ENCODE peak calls at places on chromosomes 6 and 20, in ten cellular contexts. U, R, X, B, P, J, I, D, Z and S are unnamed samples.
A peak's percentile ranks its signal among the peaks of the same experiment; 100 is the strongest.

GRCh38 chr20:20292472-20292871 is 75.4 kb upstream of the INSM1 start:
- DNase-seq in I (no peak), P (no peak), D (no peak), R (no peak), Z (no peak), X (no peak), B (no peak), J (no peak), U (no peak), S (no peak)

GRCh38 chr20:56417911-56418310 is 5.9 kb downstream of the CASS4 start:
- DNase-seq in U (no peak), P (no peak), I (no peak), X (no peak), J (no peak), D (no peak), Z (no peak), R (no peak), B (no peak), S (no peak)

GRCh38 chr6:42742116-42742894 is 3.6 kb downstream of the TBCC start:
- DNase-seq in D (no peak), U (no peak), X (no peak), P (no peak), Z (no peak), I (peak; percentile 93), R (no peak), J (no peak), B (no peak), S (no peak)

GRCh38 chr20:62614085-62614960 is 28.0 kb upstream of the SLCO4A1 start:
- DNase-seq in D (no peak), R (no peak), I (no peak), P (no peak), U (no peak), J (no peak), Z (no peak), X (no peak), B (no peak), S (no peak)

GRCh38 chr6:155216312-155217028 is 47.3 kb upstream of the CLDN20 start:
- DNase-seq in P (no peak), D (no peak), R (no peak), J (no peak), I (no peak), X (no peak), B (no peak), U (no peak), Z (no peak), S (no peak)

GRCh38 chr6:39184906-39185580 is 44.2 kb downstream of the KCNK5 start:
- DNase-seq in J (no peak), I (no peak), D (no peak), P (no peak), R (no peak), Z (no peak), U (no peak), B (no peak), X (peak; percentile 86), S (no peak)

GRCh38 chr20:3162080-3162611 is 2.5 kb upstream of the FASTKD5 start:
- DNase-seq in D (no peak), P (no peak), Z (no peak), R (no peak), J (no peak), X (peak; percentile 87), U (no peak), I (no peak), B (no peak), S (no peak)

GRCh38 chr20:50305636-50306477 is 115.2 kb downstream of the CEBPB start:
- DNase-seq in X (peak; percentile 86), B (no peak), R (no peak), U (peak; percentile 69), I (no peak), J (no peak), Z (no peak), D (no peak), P (no peak), S (peak; percentile 73)

GRCh38 chr6:116971959-116972358 is 94.9 kb downstream of the RFX6 start:
- DNase-seq in B (no peak), D (no peak), I (peak; percentile 50), X (no peak), U (no peak), R (peak; percentile 7), P (peak; percentile 20), J (no peak), Z (no peak), S (no peak)

GRCh38 chr20:15342987-15343639 is 1005.7 kb upstream of the FLRT3 start:
- DNase-seq in J (no peak), P (no peak), U (no peak), X (no peak), B (no peak), Z (no peak), R (no peak), I (no peak), D (no peak), S (no peak)

GRCh38 chr20:15346657-15347280 is 1009.4 kb upstream of the FLRT3 start:
- DNase-seq in P (no peak), D (no peak), J (no peak), B (no peak), X (no peak), I (no peak), R (no peak), U (no peak), Z (no peak), S (no peak)

DNA sequence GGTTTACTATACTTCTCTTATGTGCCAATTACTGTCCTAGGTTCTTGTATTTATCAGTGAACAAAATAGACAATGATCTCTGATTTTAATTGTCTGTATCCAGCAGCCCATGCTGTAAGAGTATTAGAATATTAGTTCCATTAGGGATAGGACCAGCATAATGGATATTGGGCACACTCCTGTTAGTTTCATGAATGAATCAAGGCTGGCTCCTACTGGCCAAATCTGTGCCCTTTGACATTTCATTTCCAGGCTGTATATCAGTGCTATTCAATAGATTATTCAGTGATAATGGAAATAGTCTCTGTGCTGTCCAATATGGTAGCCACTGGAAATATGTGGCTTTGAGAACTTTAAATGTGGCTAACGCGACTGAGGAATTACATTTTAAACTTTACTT is 1007.9 kb upstream of the FLRT3 start:
- DNase-seq in I (no peak), X (no peak), R (no peak), U (no peak), J (no peak), B (no peak), Z (no peak), P (no peak), D (no peak), S (no peak)
- TF ChIP-seq CTCF in I (no peak), X (no peak), R (no peak), U (no peak), J (no peak), B (no peak), Z (no peak), P (no peak), D (no peak), S (no peak)

GRCh38 chr6:156816505-156816904 is 39.3 kb downstream of the ARID1B start:
- DNase-seq in P (no peak), U (no peak), X (peak; percentile 78), Z (no peak), R (no peak), I (no peak), D (peak; percentile 71), J (no peak), B (no peak), S (no peak)

GRCh38 chr6:156822747-156823206 is 45.6 kb downstream of the ARID1B start:
- DNase-seq in P (no peak), I (no peak), R (no peak), D (no peak), Z (no peak), X (no peak), J (no peak), B (no peak), U (no peak), S (no peak)

GRCh38 chr6:156821707-156822106 is 44.5 kb downstream of the ARID1B start:
- DNase-seq in B (no peak), J (no peak), X (no peak), R (no peak), I (no peak), Z (no peak), D (no peak), P (no peak), U (no peak), S (no peak)

GRCh38 chr6:156824142-156824541 is 47.0 kb downstream of the ARID1B start:
- DNase-seq in B (no peak), D (no peak), P (no peak), U (no peak), X (no peak), R (no peak), J (no peak), I (no peak), Z (no peak), S (no peak)

GRCh38 chr6:156820089-156820798 is 43.1 kb downstream of the ARID1B start:
- DNase-seq in Z (no peak), R (no peak), X (no peak), I (no peak), D (no peak), P (no peak), U (no peak), B (no peak), J (no peak), S (no peak)
- H3K4me1 ChIP-seq in Z (peaks cover 66% of the 10 kb centered on the region), R (peaks cover 97% of the 10 kb centered on the region), X (peaks cover 12% of the 10 kb centered on the region), I (peaks cover 15% of the 10 kb centered on the region), D (peaks cover 75% of the 10 kb centered on the region), P (peaks cover 71% of the 10 kb centered on the region), U (peaks cover 43% of the 10 kb centered on the region), B (no peaks in the 10 kb centered on the region), J (peaks cover 89% of the 10 kb centered on the region), S (peaks cover 39% of the 10 kb centered on the region)

DNA sequence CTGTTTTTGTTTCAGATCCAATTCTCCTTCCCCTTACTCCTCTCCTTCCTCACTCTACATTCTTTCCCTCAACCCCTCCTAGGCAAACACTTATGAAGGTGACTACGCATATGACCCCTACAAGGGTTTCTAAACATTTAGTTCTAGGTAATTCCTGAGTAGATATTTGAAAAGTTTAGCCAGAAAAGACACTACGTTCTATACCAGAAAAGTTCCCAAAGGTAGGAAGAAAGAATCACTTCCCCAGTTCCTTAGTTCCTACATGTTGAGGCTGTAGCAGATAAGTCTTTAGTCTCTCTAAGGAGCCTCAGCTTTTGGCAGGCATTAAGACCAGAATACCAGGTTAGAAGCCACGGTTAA is 11.6 kb downstream of the POU3F2 start:
- DNase-seq in P (no peak), D (no peak), Z (no peak), X (no peak), J (no peak), B (no peak), U (no peak), R (no peak), I (no peak), S (no peak)
- TF ChIP-seq CTCF in P (no peak), D (no peak), Z (no peak), X (no peak), J (peak; percentile 10), B (no peak), U (no peak), R (no peak), I (peak; percentile 53), S (no peak)

GRCh38 chr20:48758206-48758820 is 69.5 kb downstream of the PREX1 start:
- DNase-seq in I (no peak), P (no peak), Z (peak; percentile 37), U (peak; percentile 90), R (no peak), J (no peak), X (no peak), D (no peak), B (no peak), S (no peak)
- H3K4me1 ChIP-seq in I (peaks cover 46% of the 10 kb centered on the region), P (peaks cover 10% of the 10 kb centered on the region), Z (peaks cover 79% of the 10 kb centered on the region), U (peaks cover 37% of the 10 kb centered on the region), R (peaks cover 34% of the 10 kb centered on the region), J (no peaks in the 10 kb centered on the region), X (peaks cover 10% of the 10 kb centered on the region), D (peaks cover 99% of the 10 kb centered on the region), B (no peaks in the 10 kb centered on the region), S (no peaks in the 10 kb centered on the region)